ENCODE peak calls at places on chromosome 20, in five cellular contexts. O is CD4-positive, alpha-beta T cell; H is RWPE1; N is GM13977; M is ovary. I is an unnamed sample.

GRCh38 chr20:31760457-31761240 is 21.6 kb downstream of the TPX2 start:
- DNase-seq in O (no peak), H (no peak), N (no peak), M (no peak), I (no peak)

GRCh38 chr20:35171753-35172433 is at the start of gene PROCR:
- DNase-seq in O (peak; percentile 1), H (peak; percentile 99), N (no peak), M (peak; percentile 89), I (peak; percentile 88)

GRCh38 chr20:41865938-41866337 is 247.8 kb upstream of the CHD6 start:
- DNase-seq in O (no peak), H (peak; percentile 17), N (no peak), M (no peak), I (no peak)

GRCh38 chr20:57372581-57373350 is 18.4 kb upstream of the RBM38 start:
- DNase-seq in O (no peak), H (no peak), N (no peak), M (no peak), I (no peak)

GRCh38 chr20:60748086-60748485 is 504.0 kb upstream of the CDH4 start:
- DNase-seq in O (no peak), H (no peak), N (no peak), M (no peak), I (no peak)

GRCh38 chr20:54078296-54078695 is 7.9 kb upstream of the BCAS1 start:
- DNase-seq in O (peak; percentile 18), H (no peak), N (peak; percentile 24), M (no peak), I (no peak)

GRCh38 chr20:59042151-59042795 is at the start of gene PRELID3B:
- DNase-seq in O (no peak), H (peak; percentile 65), N (peak; percentile 40), M (no peak), I (no peak)

GRCh38 chr20:37911262-37911661 is 8.3 kb downstream of the VSTM2L start:
- DNase-seq in O (no peak), H (no peak), N (no peak), M (no peak), I (no peak)

GRCh38 chr20:63766695-63767426 is 27.3 kb downstream of the SLC2A4RG start:
- DNase-seq in O (no peak), H (no peak), N (no peak), M (no peak), I (no peak)

DNA sequence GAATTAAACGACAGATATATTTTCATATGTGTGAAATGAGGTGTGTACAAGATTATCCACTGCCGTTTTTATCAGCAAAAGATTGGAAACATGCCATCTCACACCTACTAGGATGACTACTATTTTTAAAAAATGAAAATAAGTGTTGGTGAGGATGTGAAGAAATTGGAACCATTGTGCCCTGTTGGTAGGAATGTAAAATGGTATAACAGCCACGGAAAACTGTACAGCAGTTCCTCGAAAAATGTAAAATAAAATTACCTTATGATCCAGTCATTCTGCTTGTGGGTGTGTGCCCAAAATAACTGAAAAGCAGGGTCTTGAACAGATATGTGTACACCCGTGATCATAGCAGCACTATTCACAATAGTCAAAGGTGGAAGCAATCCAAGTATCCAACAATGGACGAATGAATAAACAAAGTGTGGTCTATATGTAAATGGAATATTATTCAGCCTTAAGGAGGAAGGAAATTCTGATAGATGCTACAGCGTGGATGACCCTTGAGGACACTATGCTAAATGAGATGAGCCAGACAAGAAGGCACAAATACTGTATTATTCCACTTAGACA is 27.0 kb upstream of the CCN5 start:
- DNase-seq in O (no peak), H (no peak), N (no peak), M (no peak), I (no peak)
- TF ChIP-seq CTCF in O (no peak), H (no peak), N (no peak), M (no peak), I (peak; percentile 30)

DNA sequence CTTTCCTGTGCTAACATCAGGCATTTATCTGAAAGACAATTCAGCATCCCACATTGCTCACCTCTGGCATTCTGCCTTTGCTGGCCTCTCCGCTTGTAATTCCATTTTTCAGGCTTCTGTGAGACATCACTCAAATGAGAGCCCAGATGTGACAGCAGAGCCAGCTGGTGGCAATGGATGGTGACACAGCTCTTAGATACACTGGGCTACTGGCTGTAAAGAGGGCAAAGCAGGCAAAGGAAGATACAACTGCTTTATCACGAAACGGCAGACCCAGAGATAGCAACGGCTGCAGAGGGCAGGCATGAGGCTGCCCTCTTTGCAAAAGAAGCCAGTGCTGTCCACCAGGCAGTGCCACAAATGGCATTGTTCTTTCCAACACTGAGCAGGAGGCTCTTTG is 329.8 kb downstream of the KIF16B start:
- DNase-seq in O (no peak), H (no peak), N (no peak), M (no peak), I (peak; percentile 36)
- TF ChIP-seq CTCF in O (no peak), H (no peak), N (no peak), M (no peak), I (no peak)

GRCh38 chr20:5786930-5787826 is 37.0 kb downstream of the SHLD1 start:
- DNase-seq in O (no peak), H (no peak), N (no peak), M (peak; percentile 45), I (no peak)
- TF ChIP-seq CTCF in O (no peak), H (no peak), N (no peak), M (no peak), I (no peak)

DNA sequence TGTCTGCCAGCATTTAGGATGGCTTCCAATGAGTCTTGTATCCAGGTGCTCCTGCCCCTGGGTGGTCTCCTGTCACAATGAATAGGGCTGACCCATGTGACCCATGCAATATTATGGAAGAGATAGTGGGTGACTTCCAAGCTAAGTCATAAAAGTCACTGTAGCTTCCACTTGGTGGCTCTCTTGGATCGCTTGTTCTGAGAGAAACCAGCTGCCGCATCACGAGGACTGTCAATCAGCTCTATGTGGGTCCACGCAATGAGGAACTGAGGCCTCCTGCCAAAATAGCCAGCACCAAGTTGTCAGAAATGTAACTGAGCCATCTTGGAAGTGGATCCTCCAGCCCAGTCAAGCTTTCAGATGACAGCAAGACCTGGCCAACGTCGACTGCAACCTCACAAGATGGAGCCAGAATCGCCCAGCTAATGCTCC is 14.9 kb upstream of the MATN4 start:
- DNase-seq in O (no peak), H (no peak), N (no peak), M (no peak), I (no peak)
- TF ChIP-seq CTCF in O (no peak), H (peak; percentile 71), N (peak; percentile 46), M (no peak), I (peak; percentile 43)

I was measured in osteocyte.